ENCODE peak calls at places on chromosome 1, in five cellular contexts. One of them, this sample, is unnamed.

GRCh38 chr1:161313554-161314200 is 504 bp upstream of the SDHC start:
- DNase-seq in choroid plexus epithelial cell: no peak
- DNase-seq in brain microvascular endothelial cell: no peak
- DNase-seq in activated CD4-positive, CD25-positive, alpha-beta regulatory T cell treated with anti-CD3 and anti-CD28 coated beads, Interleukin-2, amount 50 U/mL, for 72 hours: no peak
- DNase-seq in amniotic epithelial cell: no peak
- DNase-seq in this sample: no peak

GRCh38 chr1:175154595-175155472 is 37.7 kb downstream of the KIAA0040 start:
- DNase-seq in choroid plexus epithelial cell: peak
- DNase-seq in brain microvascular endothelial cell: no peak
- DNase-seq in activated CD4-positive, CD25-positive, alpha-beta regulatory T cell treated with anti-CD3 and anti-CD28 coated beads, Interleukin-2, amount 50 U/mL, for 72 hours: peak
- DNase-seq in amniotic epithelial cell: peak
- DNase-seq in this sample: no peak

GRCh38 chr1:160858127-160858909 is 4.4 kb downstream of the CD244 start:
- DNase-seq in choroid plexus epithelial cell: no peak
- DNase-seq in brain microvascular endothelial cell: no peak
- DNase-seq in activated CD4-positive, CD25-positive, alpha-beta regulatory T cell treated with anti-CD3 and anti-CD28 coated beads, Interleukin-2, amount 50 U/mL, for 72 hours: no peak
- DNase-seq in amniotic epithelial cell: peak
- DNase-seq in this sample: no peak

GRCh38 chr1:234300096-234300495 is 73.2 kb upstream of the COA6 start:
- DNase-seq in choroid plexus epithelial cell: no peak
- DNase-seq in brain microvascular endothelial cell: no peak
- DNase-seq in activated CD4-positive, CD25-positive, alpha-beta regulatory T cell treated with anti-CD3 and anti-CD28 coated beads, Interleukin-2, amount 50 U/mL, for 72 hours: no peak
- DNase-seq in amniotic epithelial cell: no peak
- DNase-seq in this sample: no peak

GRCh38 chr1:84810343-84810742 is 82.7 kb downstream of the LPAR3 start:
- DNase-seq in choroid plexus epithelial cell: no peak
- DNase-seq in brain microvascular endothelial cell: no peak
- DNase-seq in activated CD4-positive, CD25-positive, alpha-beta regulatory T cell treated with anti-CD3 and anti-CD28 coated beads, Interleukin-2, amount 50 U/mL, for 72 hours: no peak
- DNase-seq in amniotic epithelial cell: no peak
- DNase-seq in this sample: no peak

GRCh38 chr1:153921803-153922075 is 1.0 kb downstream of the GATAD2B start:
- DNase-seq in choroid plexus epithelial cell: no peak
- DNase-seq in brain microvascular endothelial cell: no peak
- DNase-seq in activated CD4-positive, CD25-positive, alpha-beta regulatory T cell treated with anti-CD3 and anti-CD28 coated beads, Interleukin-2, amount 50 U/mL, for 72 hours: no peak
- DNase-seq in amniotic epithelial cell: no peak
- DNase-seq in this sample: no peak

GRCh38 chr1:191327868-191328267 is 830.4 kb upstream of the RGS18 start:
- DNase-seq in choroid plexus epithelial cell: no peak
- DNase-seq in brain microvascular endothelial cell: no peak
- DNase-seq in activated CD4-positive, CD25-positive, alpha-beta regulatory T cell treated with anti-CD3 and anti-CD28 coated beads, Interleukin-2, amount 50 U/mL, for 72 hours: no peak
- DNase-seq in amniotic epithelial cell: no peak
- DNase-seq in this sample: no peak

GRCh38 chr1:24702511-24703293 is 42.5 kb upstream of the CLIC4 start:
- DNase-seq in choroid plexus epithelial cell: peak
- DNase-seq in brain microvascular endothelial cell: no peak
- DNase-seq in activated CD4-positive, CD25-positive, alpha-beta regulatory T cell treated with anti-CD3 and anti-CD28 coated beads, Interleukin-2, amount 50 U/mL, for 72 hours: no peak
- DNase-seq in amniotic epithelial cell: peak
- DNase-seq in this sample: no peak

GRCh38 chr1:195045072-195045471 is 1563.2 kb downstream of the KCNT2 start:
- DNase-seq in choroid plexus epithelial cell: no peak
- DNase-seq in brain microvascular endothelial cell: no peak
- DNase-seq in activated CD4-positive, CD25-positive, alpha-beta regulatory T cell treated with anti-CD3 and anti-CD28 coated beads, Interleukin-2, amount 50 U/mL, for 72 hours: no peak
- DNase-seq in amniotic epithelial cell: no peak
- DNase-seq in this sample: no peak

GRCh38 chr1:89171067-89171438 is 4.8 kb downstream of the GBP7 start:
- DNase-seq in choroid plexus epithelial cell: no peak
- DNase-seq in brain microvascular endothelial cell: no peak
- DNase-seq in activated CD4-positive, CD25-positive, alpha-beta regulatory T cell treated with anti-CD3 and anti-CD28 coated beads, Interleukin-2, amount 50 U/mL, for 72 hours: no peak
- DNase-seq in amniotic epithelial cell: no peak
- DNase-seq in this sample: no peak

GRCh38 chr1:203765029-203765837 is at the start of gene LAX1:
- DNase-seq in choroid plexus epithelial cell: no peak
- DNase-seq in brain microvascular endothelial cell: no peak
- DNase-seq in activated CD4-positive, CD25-positive, alpha-beta regulatory T cell treated with anti-CD3 and anti-CD28 coated beads, Interleukin-2, amount 50 U/mL, for 72 hours: peak
- DNase-seq in amniotic epithelial cell: no peak
- DNase-seq in this sample: no peak